ENCODE peak calls at places on chromosomes 3 and 15, in ten cellular contexts. One of them, this sample, is unnamed.

GRCh38 chr3:169215953-169216352 is 447.6 kb downstream of the MECOM start:
- DNase-seq in testis: no peak
- DNase-seq in body of pancreas: no peak
- DNase-seq in ovary: no peak
- DNase-seq in natural killer cell: no peak
- DNase-seq in astrocyte of the spinal cord: no peak
- DNase-seq in adrenal gland: no peak
- DNase-seq in ascending aorta: no peak
- DNase-seq in nephron progenitor cell: no peak
- DNase-seq in left ventricle myocardium inferior: no peak
- DNase-seq in this sample: no peak

GRCh38 chr15:42270996-42271395 is 2.0 kb upstream of the GANC start:
- DNase-seq in adrenal gland: no peak
- DNase-seq in left ventricle myocardium inferior: no peak
- DNase-seq in astrocyte of the spinal cord: no peak
- DNase-seq in nephron progenitor cell: no peak
- DNase-seq in testis: no peak
- DNase-seq in ovary: no peak
- DNase-seq in ascending aorta: no peak
- DNase-seq in body of pancreas: no peak
- DNase-seq in natural killer cell: no peak
- DNase-seq in this sample: no peak

GRCh38 chr15:65388306-65389080 is 10.7 kb upstream of the IGDCC3 start:
- DNase-seq in testis: no peak
- DNase-seq in nephron progenitor cell: no peak
- DNase-seq in adrenal gland: no peak
- DNase-seq in ascending aorta: no peak
- DNase-seq in body of pancreas: no peak
- DNase-seq in natural killer cell: no peak
- DNase-seq in astrocyte of the spinal cord: no peak
- DNase-seq in left ventricle myocardium inferior: peak; percentile 2
- DNase-seq in ovary: no peak
- DNase-seq in this sample: no peak

GRCh38 chr15:88018865-88019626 is 237.5 kb downstream of the NTRK3 start:
- DNase-seq in nephron progenitor cell: no peak
- DNase-seq in left ventricle myocardium inferior: no peak
- DNase-seq in natural killer cell: no peak
- DNase-seq in testis: no peak
- DNase-seq in ovary: no peak
- DNase-seq in ascending aorta: no peak
- DNase-seq in astrocyte of the spinal cord: peak; percentile 9
- DNase-seq in adrenal gland: no peak
- DNase-seq in body of pancreas: no peak
- DNase-seq in this sample: no peak

GRCh38 chr3:69197922-69198540 is 75.6 kb upstream of the LMOD3 start:
- DNase-seq in ascending aorta: no peak
- DNase-seq in body of pancreas: no peak
- DNase-seq in nephron progenitor cell: no peak
- DNase-seq in astrocyte of the spinal cord: no peak
- DNase-seq in adrenal gland: no peak
- DNase-seq in ovary: no peak
- DNase-seq in left ventricle myocardium inferior: no peak
- DNase-seq in natural killer cell: no peak
- DNase-seq in testis: no peak
- DNase-seq in this sample: no peak

GRCh38 chr3:35524851-35525250 is 114.5 kb upstream of the ARPP21 start:
- DNase-seq in adrenal gland: no peak
- DNase-seq in testis: no peak
- DNase-seq in ovary: no peak
- DNase-seq in body of pancreas: no peak
- DNase-seq in left ventricle myocardium inferior: no peak
- DNase-seq in natural killer cell: no peak
- DNase-seq in astrocyte of the spinal cord: no peak
- DNase-seq in nephron progenitor cell: no peak
- DNase-seq in ascending aorta: no peak
- DNase-seq in this sample: no peak

GRCh38 chr15:77974098-77974414 is 103.5 kb downstream of the TBC1D2B start:
- DNase-seq in natural killer cell: no peak
- DNase-seq in left ventricle myocardium inferior: peak; percentile 66
- DNase-seq in testis: peak; percentile 25
- DNase-seq in adrenal gland: peak; percentile 84
- DNase-seq in ovary: peak; percentile 65
- DNase-seq in body of pancreas: peak; percentile 75
- DNase-seq in ascending aorta: no peak
- DNase-seq in astrocyte of the spinal cord: peak; percentile 65
- DNase-seq in nephron progenitor cell: no peak
- DNase-seq in this sample: no peak

GRCh38 chr3:62875103-62876002 is at the start of gene CADPS:
- DNase-seq in body of pancreas: peak; percentile 30
- DNase-seq in natural killer cell: no peak
- DNase-seq in astrocyte of the spinal cord: no peak
- DNase-seq in adrenal gland: peak; percentile 24
- DNase-seq in ovary: peak; percentile 30
- DNase-seq in ascending aorta: no peak
- DNase-seq in testis: peak; percentile 55
- DNase-seq in nephron progenitor cell: peak; percentile 39
- DNase-seq in left ventricle myocardium inferior: peak; percentile 15
- DNase-seq in this sample: no peak

GRCh38 chr3:111727843-111728565 is 131.1 kb upstream of the PHLDB2 start:
- DNase-seq in natural killer cell: no peak
- DNase-seq in testis: no peak
- DNase-seq in astrocyte of the spinal cord: no peak
- DNase-seq in left ventricle myocardium inferior: no peak
- DNase-seq in ascending aorta: no peak
- DNase-seq in adrenal gland: no peak
- DNase-seq in nephron progenitor cell: no peak
- DNase-seq in ovary: no peak
- DNase-seq in body of pancreas: no peak
- DNase-seq in this sample: no peak

GRCh38 chr3:97487587-97487986 is 277.0 kb upstream of the ARL6 start:
- DNase-seq in testis: no peak
- DNase-seq in adrenal gland: no peak
- DNase-seq in nephron progenitor cell: no peak
- DNase-seq in body of pancreas: no peak
- DNase-seq in ovary: no peak
- DNase-seq in natural killer cell: no peak
- DNase-seq in left ventricle myocardium inferior: no peak
- DNase-seq in astrocyte of the spinal cord: no peak
- DNase-seq in ascending aorta: no peak
- DNase-seq in this sample: no peak

GRCh38 chr15:92690370-92690769 is 34.8 kb upstream of the FAM174B start:
- DNase-seq in natural killer cell: no peak
- DNase-seq in left ventricle myocardium inferior: no peak
- DNase-seq in ascending aorta: no peak
- DNase-seq in ovary: no peak
- DNase-seq in nephron progenitor cell: no peak
- DNase-seq in adrenal gland: no peak
- DNase-seq in astrocyte of the spinal cord: no peak
- DNase-seq in testis: no peak
- DNase-seq in body of pancreas: no peak
- DNase-seq in this sample: no peak

GRCh38 chr3:186532641-186533072 is 11.5 kb downstream of the CRYGS start:
- DNase-seq in body of pancreas: no peak
- DNase-seq in ovary: no peak
- DNase-seq in adrenal gland: no peak
- DNase-seq in ascending aorta: no peak
- DNase-seq in testis: no peak
- DNase-seq in natural killer cell: no peak
- DNase-seq in left ventricle myocardium inferior: no peak
- DNase-seq in astrocyte of the spinal cord: no peak
- DNase-seq in nephron progenitor cell: peak; percentile 38
- DNase-seq in this sample: peak; percentile 30

GRCh38 chr15:63339836-63340235 is 41.8 kb downstream of the CA12 start:
- DNase-seq in left ventricle myocardium inferior: no peak
- DNase-seq in ascending aorta: no peak
- DNase-seq in natural killer cell: no peak
- DNase-seq in ovary: no peak
- DNase-seq in adrenal gland: no peak
- DNase-seq in nephron progenitor cell: no peak
- DNase-seq in testis: no peak
- DNase-seq in astrocyte of the spinal cord: no peak
- DNase-seq in body of pancreas: no peak
- DNase-seq in this sample: no peak

GRCh38 chr3:69273895-69274294 is 112.0 kb downstream of the FRMD4B start:
- DNase-seq in ovary: no peak
- DNase-seq in body of pancreas: no peak
- DNase-seq in nephron progenitor cell: no peak
- DNase-seq in ascending aorta: no peak
- DNase-seq in natural killer cell: no peak
- DNase-seq in testis: no peak
- DNase-seq in astrocyte of the spinal cord: no peak
- DNase-seq in adrenal gland: no peak
- DNase-seq in left ventricle myocardium inferior: no peak
- DNase-seq in this sample: no peak

GRCh38 chr3:128260275-128260674 is 107.0 kb downstream of the EEFSEC start:
- DNase-seq in adrenal gland: peak; percentile 0
- DNase-seq in ovary: no peak
- DNase-seq in nephron progenitor cell: no peak
- DNase-seq in testis: no peak
- DNase-seq in left ventricle myocardium inferior: no peak
- DNase-seq in ascending aorta: no peak
- DNase-seq in astrocyte of the spinal cord: no peak
- DNase-seq in body of pancreas: no peak
- DNase-seq in natural killer cell: no peak
- DNase-seq in this sample: no peak

GRCh38 chr15:78855746-78856145 is 16.9 kb upstream of the MORF4L1 start:
- DNase-seq in body of pancreas: no peak
- DNase-seq in left ventricle myocardium inferior: no peak
- DNase-seq in testis: no peak
- DNase-seq in adrenal gland: no peak
- DNase-seq in nephron progenitor cell: no peak
- DNase-seq in natural killer cell: no peak
- DNase-seq in astrocyte of the spinal cord: no peak
- DNase-seq in ascending aorta: no peak
- DNase-seq in ovary: no peak
- DNase-seq in this sample: no peak

GRCh38 chr3:117238805-117239204 is 529.2 kb downstream of the TUSC7 start:
- DNase-seq in ovary: no peak
- DNase-seq in ascending aorta: no peak
- DNase-seq in adrenal gland: no peak
- DNase-seq in testis: no peak
- DNase-seq in natural killer cell: no peak
- DNase-seq in astrocyte of the spinal cord: no peak
- DNase-seq in nephron progenitor cell: peak; percentile 7
- DNase-seq in left ventricle myocardium inferior: no peak
- DNase-seq in body of pancreas: no peak
- DNase-seq in this sample: no peak

GRCh38 chr3:120622870-120623718 is 27.0 kb downstream of the NDUFB4 start:
- DNase-seq in ovary: no peak
- DNase-seq in body of pancreas: no peak
- DNase-seq in adrenal gland: peak; percentile 47
- DNase-seq in testis: peak; percentile 28
- DNase-seq in natural killer cell: no peak
- DNase-seq in left ventricle myocardium inferior: no peak
- DNase-seq in astrocyte of the spinal cord: peak; percentile 22
- DNase-seq in nephron progenitor cell: peak; percentile 53
- DNase-seq in ascending aorta: no peak
- DNase-seq in this sample: no peak
- TF ChIP-seq CTCF in ovary: no peak
- TF ChIP-seq CTCF in body of pancreas: no peak
- TF ChIP-seq CTCF in adrenal gland: no peak
- TF ChIP-seq CTCF in testis: no peak
- TF ChIP-seq CTCF in natural killer cell: no peak
- TF ChIP-seq CTCF in left ventricle myocardium inferior: no peak
- TF ChIP-seq CTCF in astrocyte of the spinal cord: peak; percentile 10
- TF ChIP-seq CTCF in nephron progenitor cell: no peak
- TF ChIP-seq CTCF in ascending aorta: no peak
- TF ChIP-seq CTCF in this sample: no peak

DNA sequence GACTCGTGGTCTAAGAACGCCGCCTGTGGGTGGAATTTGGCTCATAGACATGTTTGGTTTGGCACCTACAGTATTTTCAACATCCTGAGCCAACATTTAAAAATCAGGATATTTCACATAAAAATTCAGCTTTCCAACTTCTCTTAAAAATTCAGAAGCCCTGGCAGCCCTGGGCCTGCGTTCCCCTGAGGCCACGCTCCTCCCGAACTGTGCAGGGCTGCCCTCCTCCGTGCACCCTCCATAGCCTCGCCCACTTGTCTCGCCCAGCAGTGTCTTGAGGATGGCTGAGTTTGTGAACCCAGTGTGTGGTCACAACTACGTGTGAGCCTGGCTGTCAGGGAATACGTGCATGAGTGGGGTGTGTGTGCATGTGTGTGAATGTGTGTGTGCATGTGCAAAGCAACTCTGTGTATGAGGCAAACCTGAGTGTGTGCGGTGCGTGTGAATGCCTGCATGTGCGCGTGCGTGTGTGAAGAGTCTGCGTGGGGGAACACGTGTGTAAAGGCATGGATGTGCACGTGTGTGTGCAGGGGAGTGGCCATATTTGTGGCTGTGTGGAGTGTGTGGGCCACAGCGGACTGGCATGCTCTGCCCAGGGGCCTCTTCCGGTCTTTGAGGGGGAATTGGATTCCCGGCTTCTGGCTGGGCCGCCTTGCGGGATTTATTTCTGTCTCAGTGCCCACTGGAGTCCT is 30.9 kb downstream of the PTH1R start:
- DNase-seq in astrocyte of the spinal cord: peak; percentile 72
- DNase-seq in ovary: peak; percentile 65
- DNase-seq in adrenal gland: no peak
- DNase-seq in natural killer cell: no peak
- DNase-seq in ascending aorta: no peak
- DNase-seq in testis: no peak
- DNase-seq in nephron progenitor cell: no peak
- DNase-seq in left ventricle myocardium inferior: no peak
- DNase-seq in body of pancreas: peak; percentile 43
- DNase-seq in this sample: peak; percentile 11
- TF ChIP-seq CTCF in astrocyte of the spinal cord: peak; percentile 35
- TF ChIP-seq CTCF in ovary: peak; percentile 59
- TF ChIP-seq CTCF in adrenal gland: no peak
- TF ChIP-seq CTCF in natural killer cell: no peak
- TF ChIP-seq CTCF in ascending aorta: no peak
- TF ChIP-seq CTCF in testis: no peak
- TF ChIP-seq CTCF in nephron progenitor cell: no peak
- TF ChIP-seq CTCF in left ventricle myocardium inferior: peak; percentile 30
- TF ChIP-seq CTCF in body of pancreas: no peak
- TF ChIP-seq CTCF in this sample: no peak

DNA sequence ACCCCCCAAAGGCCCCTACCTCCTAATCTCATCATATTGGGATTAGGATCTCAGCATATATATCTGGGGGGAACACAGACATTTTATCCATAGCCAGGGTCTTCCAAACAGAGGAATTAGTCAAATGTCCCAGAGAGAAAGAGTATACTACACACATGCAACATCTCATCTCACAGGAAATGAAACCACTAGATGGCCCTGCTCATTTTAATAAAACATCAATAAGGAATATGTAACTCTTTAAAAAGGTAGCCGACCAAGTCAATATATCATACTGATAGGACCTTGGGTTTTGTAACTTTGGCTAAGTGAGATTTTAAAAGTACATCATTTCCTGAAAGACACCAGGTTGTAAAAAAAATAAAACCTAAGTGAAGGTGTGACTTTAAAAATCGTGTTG is 45.6 kb upstream of the THSD4 start:
- DNase-seq in adrenal gland: no peak
- DNase-seq in body of pancreas: no peak
- DNase-seq in left ventricle myocardium inferior: no peak
- DNase-seq in ascending aorta: no peak
- DNase-seq in astrocyte of the spinal cord: no peak
- DNase-seq in testis: no peak
- DNase-seq in natural killer cell: no peak
- DNase-seq in nephron progenitor cell: no peak
- DNase-seq in ovary: no peak
- DNase-seq in this sample: no peak
- TF ChIP-seq CTCF in adrenal gland: no peak
- TF ChIP-seq CTCF in body of pancreas: no peak
- TF ChIP-seq CTCF in left ventricle myocardium inferior: no peak
- TF ChIP-seq CTCF in ascending aorta: no peak
- TF ChIP-seq CTCF in astrocyte of the spinal cord: no peak
- TF ChIP-seq CTCF in testis: no peak
- TF ChIP-seq CTCF in natural killer cell: no peak
- TF ChIP-seq CTCF in nephron progenitor cell: no peak
- TF ChIP-seq CTCF in ovary: no peak
- TF ChIP-seq CTCF in this sample: no peak

GRCh38 chr3:51955893-51956770 is 951 bp downstream of the GPR62 start:
- DNase-seq in adrenal gland: peak; percentile 66
- DNase-seq in ovary: peak; percentile 84
- DNase-seq in left ventricle myocardium inferior: peak; percentile 58
- DNase-seq in body of pancreas: peak; percentile 74
- DNase-seq in nephron progenitor cell: peak; percentile 65
- DNase-seq in testis: peak; percentile 63
- DNase-seq in ascending aorta: no peak
- DNase-seq in astrocyte of the spinal cord: peak; percentile 38
- DNase-seq in natural killer cell: peak; percentile 27
- DNase-seq in this sample: peak; percentile 47
- TF ChIP-seq CTCF in adrenal gland: peak; percentile 27
- TF ChIP-seq CTCF in ovary: peak; percentile 60
- TF ChIP-seq CTCF in left ventricle myocardium inferior: peak; percentile 60
- TF ChIP-seq CTCF in body of pancreas: peak; percentile 22
- TF ChIP-seq CTCF in nephron progenitor cell: peak; percentile 62
- TF ChIP-seq CTCF in testis: peak; percentile 50
- TF ChIP-seq CTCF in ascending aorta: peak; percentile 71
- TF ChIP-seq CTCF in astrocyte of the spinal cord: peak; percentile 56
- TF ChIP-seq CTCF in natural killer cell: peak; percentile 47
- TF ChIP-seq CTCF in this sample: no peak

This sample was measured in activated B cell treated with CpG ODN at 0.5 μM for 24 hours.